ENCODE peak calls at places on chromosomes 16 and 17, in five cellular contexts. One of them, this sample, is unnamed.

GRCh38 chr17:1197379-1197778 is 17.6 kb upstream of the ABR start:
- DNase-seq in NCI-H2029: no peak
- DNase-seq in AG09309: peak
- DNase-seq in MM.1S: no peak
- DNase-seq in posterior cingulate gyrus: no peak
- DNase-seq in this sample: peak

GRCh38 chr17:67628580-67629013 is 89.1 kb upstream of the NOL11 start:
- DNase-seq in NCI-H2029: no peak
- DNase-seq in AG09309: no peak
- DNase-seq in MM.1S: no peak
- DNase-seq in posterior cingulate gyrus: no peak
- DNase-seq in this sample: peak

GRCh38 chr17:53971361-53971760 is 148.6 kb downstream of the KIF2B start:
- DNase-seq in NCI-H2029: no peak
- DNase-seq in AG09309: no peak
- DNase-seq in MM.1S: no peak
- DNase-seq in posterior cingulate gyrus: no peak
- DNase-seq in this sample: no peak

GRCh38 chr16:29784157-29784556 is 6.1 kb downstream of the ZG16 start:
- DNase-seq in NCI-H2029: no peak
- DNase-seq in AG09309: no peak
- DNase-seq in MM.1S: peak
- DNase-seq in posterior cingulate gyrus: no peak
- DNase-seq in this sample: peak

GRCh38 chr16:48613061-48613957 is 3.3 kb upstream of the N4BP1 start:
- DNase-seq in NCI-H2029: no peak
- DNase-seq in AG09309: no peak
- DNase-seq in MM.1S: peak
- DNase-seq in posterior cingulate gyrus: no peak
- DNase-seq in this sample: peak

GRCh38 chr17:48024149-48025039 is 13.2 kb downstream of the COPZ2 start:
- DNase-seq in NCI-H2029: peak
- DNase-seq in AG09309: no peak
- DNase-seq in MM.1S: peak
- DNase-seq in posterior cingulate gyrus: no peak
- DNase-seq in this sample: peak

GRCh38 chr16:27389272-27389961 is 12.6 kb upstream of the IL21R start:
- DNase-seq in NCI-H2029: no peak
- DNase-seq in AG09309: no peak
- DNase-seq in MM.1S: peak
- DNase-seq in posterior cingulate gyrus: no peak
- DNase-seq in this sample: peak

GRCh38 chr17:28524476-28525415 is 18.6 kb downstream of the FOXN1 start:
- DNase-seq in NCI-H2029: no peak
- DNase-seq in AG09309: peak
- DNase-seq in MM.1S: no peak
- DNase-seq in posterior cingulate gyrus: no peak
- DNase-seq in this sample: no peak

GRCh38 chr16:70713342-70713741 is 27.5 kb upstream of the MTSS2 start:
- DNase-seq in NCI-H2029: no peak
- DNase-seq in AG09309: no peak
- DNase-seq in MM.1S: no peak
- DNase-seq in posterior cingulate gyrus: no peak
- DNase-seq in this sample: no peak

GRCh38 chr16:81181013-81181720 is 57.3 kb upstream of the BCO1 start:
- DNase-seq in NCI-H2029: peak
- DNase-seq in AG09309: peak
- DNase-seq in MM.1S: no peak
- DNase-seq in posterior cingulate gyrus: no peak
- DNase-seq in this sample: no peak

GRCh38 chr16:20349615-20350014 is 2.9 kb downstream of the UMOD start:
- DNase-seq in NCI-H2029: no peak
- DNase-seq in AG09309: no peak
- DNase-seq in MM.1S: no peak
- DNase-seq in posterior cingulate gyrus: no peak
- DNase-seq in this sample: no peak

GRCh38 chr16:88941933-88942909 is 34.8 kb downstream of the CBFA2T3 start:
- DNase-seq in NCI-H2029: no peak
- DNase-seq in AG09309: no peak
- DNase-seq in MM.1S: no peak
- DNase-seq in posterior cingulate gyrus: no peak
- DNase-seq in this sample: peak

GRCh38 chr16:11524098-11524760 is 62.5 kb downstream of the LITAF start:
- DNase-seq in NCI-H2029: no peak
- DNase-seq in AG09309: no peak
- DNase-seq in MM.1S: no peak
- DNase-seq in posterior cingulate gyrus: no peak
- DNase-seq in this sample: no peak

GRCh38 chr17:74785096-74785980 is 9.2 kb upstream of the NAT9 start:
- DNase-seq in NCI-H2029: no peak
- DNase-seq in AG09309: no peak
- DNase-seq in MM.1S: peak
- DNase-seq in posterior cingulate gyrus: no peak
- DNase-seq in this sample: no peak

GRCh38 chr17:48155889-48156670 is 48.5 kb downstream of the SNX11 start:
- DNase-seq in NCI-H2029: no peak
- DNase-seq in AG09309: no peak
- DNase-seq in MM.1S: no peak
- DNase-seq in posterior cingulate gyrus: no peak
- DNase-seq in this sample: no peak

GRCh38 chr16:15950167-15950854 is 895 bp downstream of the ABCC1 start:
- DNase-seq in NCI-H2029: no peak
- DNase-seq in AG09309: no peak
- DNase-seq in MM.1S: peak
- DNase-seq in posterior cingulate gyrus: no peak
- DNase-seq in this sample: peak

GRCh38 chr16:1071009-1071408 is 1.5 kb upstream of the SSTR5 start:
- DNase-seq in NCI-H2029: no peak
- DNase-seq in AG09309: no peak
- DNase-seq in MM.1S: no peak
- DNase-seq in posterior cingulate gyrus: no peak
- DNase-seq in this sample: no peak

GRCh38 chr16:106623-107324 is 28.7 kb downstream of the MPG start:
- DNase-seq in NCI-H2029: peak
- DNase-seq in AG09309: peak
- DNase-seq in MM.1S: peak
- DNase-seq in posterior cingulate gyrus: no peak
- DNase-seq in this sample: peak

GRCh38 chr16:4306439-4307214 is 9.2 kb upstream of the GLIS2 start:
- DNase-seq in NCI-H2029: peak
- DNase-seq in AG09309: no peak
- DNase-seq in MM.1S: peak
- DNase-seq in posterior cingulate gyrus: no peak
- DNase-seq in this sample: peak

GRCh38 chr16:15578824-15579223 is 64.1 kb downstream of the MARF1 start:
- DNase-seq in NCI-H2029: no peak
- DNase-seq in AG09309: no peak
- DNase-seq in MM.1S: no peak
- DNase-seq in posterior cingulate gyrus: no peak
- DNase-seq in this sample: no peak

GRCh38 chr17:48261297-48261880 is 153.8 kb downstream of the SNX11 start:
- DNase-seq in NCI-H2029: peak
- DNase-seq in AG09309: no peak
- DNase-seq in MM.1S: peak
- DNase-seq in posterior cingulate gyrus: no peak
- DNase-seq in this sample: peak

GRCh38 chr17:65231662-65232335 is 94.6 kb downstream of the RGS9 start:
- DNase-seq in NCI-H2029: peak
- DNase-seq in AG09309: peak
- DNase-seq in MM.1S: peak
- DNase-seq in posterior cingulate gyrus: no peak
- DNase-seq in this sample: peak

GRCh38 chr16:68645494-68646388 is 631 bp downstream of the CDH3 start:
- DNase-seq in NCI-H2029: no peak
- DNase-seq in AG09309: no peak
- DNase-seq in MM.1S: no peak
- DNase-seq in posterior cingulate gyrus: no peak
- DNase-seq in this sample: no peak

GRCh38 chr16:50629334-50629733 is 51.8 kb downstream of the SNX20 start:
- DNase-seq in NCI-H2029: no peak
- DNase-seq in AG09309: no peak
- DNase-seq in MM.1S: no peak
- DNase-seq in posterior cingulate gyrus: no peak
- DNase-seq in this sample: no peak

GRCh38 chr17:59149841-59150511 is 5.0 kb downstream of the SKA2 start:
- DNase-seq in NCI-H2029: no peak
- DNase-seq in AG09309: no peak
- DNase-seq in MM.1S: no peak
- DNase-seq in posterior cingulate gyrus: no peak
- DNase-seq in this sample: peak